ENCODE peak calls at places on chromosomes 3 and 15, in eight cellular contexts. N is stimulated activated CD8-positive, alpha-beta memory T cell treated with anti-CD3 and anti-CD28 coated beads, Interleukin-2, amount 100 ng/mL, for 48 hours; R is adrenal gland; F is MV-4-11; S is cardiac fibroblast; H is NCI-H460; V is GM03348; G is left ventricle myocardium inferior. M is an unnamed sample.

GRCh38 chr3:123350971-123351370 is 97.9 kb downstream of the ADCY5 start:
- DNase-seq in G (no peak), V (no peak), N (no peak), H (no peak), F (no peak), R (no peak), S (no peak), M (no peak)

GRCh38 chr3:126135056-126135397 is 45.4 kb downstream of the ALDH1L1 start:
- DNase-seq in S (no peak), H (no peak), R (peak), F (no peak), N (no peak), V (no peak), G (no peak), M (no peak)

GRCh38 chr3:10317311-10317960 is 3.5 kb downstream of the SEC13 start:
- DNase-seq in S (no peak), R (no peak), G (no peak), H (no peak), F (no peak), V (no peak), N (no peak), M (no peak)

GRCh38 chr3:73759290-73759689 is 134.5 kb upstream of the PDZRN3 start:
- DNase-seq in S (peak), N (no peak), H (no peak), V (peak), R (no peak), G (no peak), F (no peak), M (no peak)

GRCh38 chr3:11626084-11626463 is 17.6 kb downstream of the VGLL4 start:
- DNase-seq in N (no peak), F (no peak), V (no peak), H (no peak), S (no peak), R (no peak), G (no peak), M (no peak)

GRCh38 chr15:62071711-62072308 is 5.0 kb downstream of the C2CD4A start:
- DNase-seq in R (no peak), V (peak), S (peak), F (peak), H (no peak), G (no peak), N (no peak), M (peak)

GRCh38 chr3:30934208-30934550 is 39.7 kb upstream of the GADL1 start:
- DNase-seq in S (peak), F (peak), G (no peak), V (peak), N (no peak), H (peak), R (peak), M (peak)

GRCh38 chr3:21888656-21889055 is 137.6 kb upstream of the ZNF385D start:
- DNase-seq in R (no peak), G (no peak), N (no peak), S (no peak), H (no peak), F (no peak), V (no peak), M (no peak)

GRCh38 chr15:36392666-36393266 is 186.7 kb upstream of the CDIN1 start:
- DNase-seq in N (no peak), F (no peak), H (no peak), G (no peak), R (no peak), S (no peak), V (no peak), M (no peak)

GRCh38 chr3:47469616-47470015 is 6.1 kb downstream of the SCAP start:
- DNase-seq in F (no peak), S (peak), G (no peak), V (no peak), R (peak), H (no peak), N (no peak), M (no peak)

GRCh38 chr15:91537868-91538267 is 315.6 kb upstream of the SLCO3A1 start:
- DNase-seq in F (no peak), N (no peak), H (no peak), V (no peak), S (no peak), G (no peak), R (no peak), M (no peak)

GRCh38 chr3:73513260-73513659 is 111.5 kb downstream of the PDZRN3 start:
- DNase-seq in R (no peak), S (no peak), H (no peak), F (no peak), G (no peak), N (no peak), V (no peak), M (no peak)

GRCh38 chr3:13706886-13707285 is 158.0 kb downstream of the FBLN2 start:
- DNase-seq in R (no peak), N (no peak), H (no peak), G (no peak), S (no peak), V (no peak), F (no peak), M (no peak)

GRCh38 chr3:192022412-192022811 is 561.4 kb downstream of the PYDC2 start:
- DNase-seq in V (no peak), G (no peak), N (no peak), F (no peak), S (no peak), H (no peak), R (no peak), M (peak)

GRCh38 chr3:38153986-38154608 is 11.2 kb upstream of the OXSR1 start:
- DNase-seq in R (no peak), V (peak), S (peak), N (no peak), F (peak), H (peak), G (no peak), M (no peak)

GRCh38 chr3:31634485-31634884 is 101.8 kb downstream of the STT3B start:
- DNase-seq in F (no peak), G (no peak), H (no peak), N (no peak), S (peak), R (no peak), V (peak), M (no peak)

GRCh38 chr3:23611737-23612295 is 193.9 kb upstream of the UBE2E1 start:
- DNase-seq in V (peak), H (no peak), G (peak), S (peak), N (no peak), F (peak), R (peak), M (peak)

GRCh38 chr3:111803123-111803593 is 55.9 kb upstream of the PHLDB2 start:
- DNase-seq in F (no peak), S (peak), G (peak), N (no peak), V (peak), R (peak), H (peak), M (peak)

GRCh38 chr15:88048237-88048636 is 208.3 kb downstream of the NTRK3 start:
- DNase-seq in V (no peak), R (no peak), S (no peak), F (no peak), N (no peak), H (no peak), G (no peak), M (no peak)

GRCh38 chr15:83745771-83746170 is 91.8 kb downstream of the ADAMTSL3 start:
- DNase-seq in H (no peak), G (no peak), R (no peak), S (no peak), V (no peak), N (no peak), F (no peak), M (no peak)

GRCh38 chr15:66908503-66909095 is 156.8 kb upstream of the SMAD3 start:
- DNase-seq in F (no peak), V (no peak), H (no peak), S (peak), G (no peak), N (no peak), R (no peak), M (no peak)

M was measured in myocyte.